ENCODE peak calls at places on chromosome 17, in eight cellular contexts. One of them, this sample, is unnamed.

GRCh38 chr17:64154321-64155089 is 24.6 kb upstream of the ERN1 start:
- DNase-seq in cardiac fibroblast: no peak
- DNase-seq in mammary epithelial cell: no peak
- DNase-seq in ovary: no peak
- DNase-seq in A673: no peak
- DNase-seq in foreskin fibroblast: no peak
- DNase-seq in breast epithelium: no peak
- DNase-seq in neural progenitor cell: peak; percentile 29
- DNase-seq in this sample: no peak

GRCh38 chr17:10305336-10306096 is 67.3 kb downstream of the MYH13 start:
- DNase-seq in cardiac fibroblast: no peak
- DNase-seq in mammary epithelial cell: no peak
- DNase-seq in ovary: no peak
- DNase-seq in A673: no peak
- DNase-seq in foreskin fibroblast: no peak
- DNase-seq in breast epithelium: no peak
- DNase-seq in neural progenitor cell: no peak
- DNase-seq in this sample: no peak

GRCh38 chr17:9389116-9389515 is 186.5 kb downstream of the STX8 start:
- DNase-seq in cardiac fibroblast: peak; percentile 95
- DNase-seq in mammary epithelial cell: peak; percentile 98
- DNase-seq in ovary: no peak
- DNase-seq in A673: peak; percentile 27
- DNase-seq in foreskin fibroblast: peak; percentile 70
- DNase-seq in breast epithelium: no peak
- DNase-seq in neural progenitor cell: no peak
- DNase-seq in this sample: no peak

GRCh38 chr17:8552582-8553320 is 77.8 kb downstream of the MYH10 start:
- DNase-seq in cardiac fibroblast: peak; percentile 77
- DNase-seq in mammary epithelial cell: peak; percentile 90
- DNase-seq in ovary: no peak
- DNase-seq in A673: no peak
- DNase-seq in foreskin fibroblast: peak; percentile 48
- DNase-seq in breast epithelium: no peak
- DNase-seq in neural progenitor cell: no peak
- DNase-seq in this sample: no peak

GRCh38 chr17:7884581-7885356 is 3.8 kb upstream of the CHD3 start:
- DNase-seq in cardiac fibroblast: no peak
- DNase-seq in mammary epithelial cell: no peak
- DNase-seq in ovary: peak; percentile 39
- DNase-seq in A673: peak; percentile 15
- DNase-seq in foreskin fibroblast: no peak
- DNase-seq in breast epithelium: no peak
- DNase-seq in neural progenitor cell: peak; percentile 48
- DNase-seq in this sample: no peak

GRCh38 chr17:64707077-64707591 is 45.0 kb upstream of the SMURF2 start:
- DNase-seq in cardiac fibroblast: peak; percentile 100
- DNase-seq in mammary epithelial cell: peak; percentile 100
- DNase-seq in ovary: peak; percentile 78
- DNase-seq in A673: peak; percentile 91
- DNase-seq in foreskin fibroblast: peak; percentile 100
- DNase-seq in breast epithelium: peak; percentile 77
- DNase-seq in neural progenitor cell: no peak
- DNase-seq in this sample: peak; percentile 91

GRCh38 chr17:2082003-2082862 is 27.3 kb downstream of the HIC1 start:
- DNase-seq in cardiac fibroblast: peak; percentile 42
- DNase-seq in mammary epithelial cell: no peak
- DNase-seq in ovary: no peak
- DNase-seq in A673: no peak
- DNase-seq in foreskin fibroblast: no peak
- DNase-seq in breast epithelium: no peak
- DNase-seq in neural progenitor cell: no peak
- DNase-seq in this sample: peak; percentile 20

GRCh38 chr17:38735161-38735997 is 5.2 kb downstream of the CISD3 start:
- DNase-seq in cardiac fibroblast: peak; percentile 46
- DNase-seq in mammary epithelial cell: no peak
- DNase-seq in ovary: no peak
- DNase-seq in A673: peak; percentile 52
- DNase-seq in foreskin fibroblast: no peak
- DNase-seq in breast epithelium: no peak
- DNase-seq in neural progenitor cell: peak; percentile 82
- DNase-seq in this sample: peak; percentile 74

GRCh38 chr17:3558603-3559269 is 1.1 kb upstream of the TRPV3 start:
- DNase-seq in cardiac fibroblast: peak; percentile 82
- DNase-seq in mammary epithelial cell: peak; percentile 98
- DNase-seq in ovary: no peak
- DNase-seq in A673: no peak
- DNase-seq in foreskin fibroblast: no peak
- DNase-seq in breast epithelium: peak; percentile 63
- DNase-seq in neural progenitor cell: no peak
- DNase-seq in this sample: no peak

GRCh38 chr17:4605826-4606225 is 21.5 kb downstream of the SMTNL2 start:
- DNase-seq in cardiac fibroblast: peak; percentile 54
- DNase-seq in mammary epithelial cell: no peak
- DNase-seq in ovary: peak; percentile 85
- DNase-seq in A673: no peak
- DNase-seq in foreskin fibroblast: no peak
- DNase-seq in breast epithelium: peak; percentile 43
- DNase-seq in neural progenitor cell: no peak
- DNase-seq in this sample: no peak

GRCh38 chr17:78557598-78558039 is 19.6 kb downstream of the DNAH17 start:
- DNase-seq in cardiac fibroblast: peak; percentile 85
- DNase-seq in mammary epithelial cell: peak; percentile 61
- DNase-seq in ovary: no peak
- DNase-seq in A673: peak; percentile 79
- DNase-seq in foreskin fibroblast: peak; percentile 11
- DNase-seq in breast epithelium: no peak
- DNase-seq in neural progenitor cell: no peak
- DNase-seq in this sample: no peak

GRCh38 chr17:32323784-32324590 is 18.0 kb downstream of the C17orf75 start:
- DNase-seq in cardiac fibroblast: peak; percentile 19
- DNase-seq in mammary epithelial cell: peak; percentile 72
- DNase-seq in ovary: no peak
- DNase-seq in A673: no peak
- DNase-seq in foreskin fibroblast: no peak
- DNase-seq in breast epithelium: peak; percentile 38
- DNase-seq in neural progenitor cell: peak; percentile 60
- DNase-seq in this sample: no peak

GRCh38 chr17:27577884-27578717 is 52.9 kb upstream of the LGALS9 start:
- DNase-seq in cardiac fibroblast: no peak
- DNase-seq in mammary epithelial cell: no peak
- DNase-seq in ovary: no peak
- DNase-seq in A673: no peak
- DNase-seq in foreskin fibroblast: no peak
- DNase-seq in breast epithelium: no peak
- DNase-seq in neural progenitor cell: no peak
- DNase-seq in this sample: no peak

DNA sequence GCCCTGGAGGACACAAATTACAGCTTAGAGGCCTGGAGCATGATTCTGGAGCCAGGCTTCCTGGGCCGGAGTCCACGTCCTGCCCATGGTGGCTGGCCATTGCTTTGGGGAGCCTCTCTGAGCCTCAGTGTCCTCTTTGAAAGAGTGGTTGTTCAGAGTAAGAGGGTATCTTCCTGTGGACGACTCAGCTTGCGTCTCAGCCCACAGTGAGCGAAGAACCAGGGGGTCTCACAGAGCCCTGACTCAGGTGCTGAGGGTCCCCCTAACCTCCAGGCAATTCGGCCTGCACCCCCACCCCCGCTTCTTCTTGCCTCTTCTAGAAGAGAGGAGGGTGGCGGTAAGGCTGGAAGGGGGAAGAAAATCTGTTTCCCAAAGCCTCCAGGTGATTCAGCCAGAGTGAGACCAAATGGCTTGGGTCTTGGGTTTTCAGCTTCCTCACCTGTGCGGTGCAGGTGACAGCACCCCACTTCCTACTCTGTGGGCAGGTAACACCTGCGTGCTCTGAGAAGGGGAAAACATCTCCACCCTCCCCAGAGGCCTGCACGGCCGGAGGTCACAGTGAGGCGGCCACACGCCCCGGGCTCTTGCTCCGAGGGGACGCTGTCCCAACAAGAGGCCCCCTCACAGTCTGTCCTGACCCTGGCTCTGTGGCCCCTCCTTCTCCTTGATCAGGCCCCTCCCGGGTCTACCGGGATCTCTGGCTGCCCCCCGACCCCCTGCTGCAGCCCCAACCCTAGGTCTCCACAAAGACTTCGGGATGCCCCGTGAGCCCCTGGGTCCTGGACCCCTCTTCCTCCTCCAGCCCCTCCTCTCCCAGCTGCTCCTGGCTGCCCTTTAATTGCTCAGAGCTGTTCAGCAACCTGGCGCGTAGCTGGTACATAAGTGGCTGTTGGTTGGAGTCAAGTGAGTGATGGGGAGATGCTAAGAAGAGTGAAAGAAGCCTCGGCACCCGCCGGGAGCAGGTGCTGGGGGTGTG is 119.2 kb downstream of the METRNL start:
- DNase-seq in cardiac fibroblast: no peak
- DNase-seq in mammary epithelial cell: no peak
- DNase-seq in ovary: no peak
- DNase-seq in A673: no peak
- DNase-seq in foreskin fibroblast: no peak
- DNase-seq in breast epithelium: peak; percentile 17
- DNase-seq in neural progenitor cell: no peak
- DNase-seq in this sample: peak; percentile 41
- H3K4me3 ChIP-seq in cardiac fibroblast: no peak overlapping the region
- H3K4me3 ChIP-seq in mammary epithelial cell: no peak overlapping the region
- H3K4me3 ChIP-seq in ovary: no peak overlapping the region
- H3K4me3 ChIP-seq in A673: no peak overlapping the region
- H3K4me3 ChIP-seq in foreskin fibroblast: no peak overlapping the region
- H3K4me3 ChIP-seq in breast epithelium: peak overlapping the region; percentile 5
- H3K4me3 ChIP-seq in neural progenitor cell: no peak overlapping the region
- H3K4me3 ChIP-seq in this sample: peak overlapping the region; percentile 38

GRCh38 chr17:68600123-68600880 is 865 bp downstream of the FAM20A start:
- DNase-seq in cardiac fibroblast: no peak
- DNase-seq in mammary epithelial cell: peak; percentile 27
- DNase-seq in ovary: peak; percentile 71
- DNase-seq in A673: no peak
- DNase-seq in foreskin fibroblast: no peak
- DNase-seq in breast epithelium: no peak
- DNase-seq in neural progenitor cell: peak; percentile 75
- DNase-seq in this sample: peak; percentile 82

GRCh38 chr17:68602267-68602644 is 1.1 kb upstream of the FAM20A start:
- DNase-seq in cardiac fibroblast: no peak
- DNase-seq in mammary epithelial cell: no peak
- DNase-seq in ovary: no peak
- DNase-seq in A673: no peak
- DNase-seq in foreskin fibroblast: no peak
- DNase-seq in breast epithelium: no peak
- DNase-seq in neural progenitor cell: no peak
- DNase-seq in this sample: no peak

GRCh38 chr17:68601565-68602266 is 549 bp upstream of the FAM20A start:
- DNase-seq in cardiac fibroblast: no peak
- DNase-seq in mammary epithelial cell: no peak
- DNase-seq in ovary: no peak
- DNase-seq in A673: no peak
- DNase-seq in foreskin fibroblast: no peak
- DNase-seq in breast epithelium: no peak
- DNase-seq in neural progenitor cell: no peak
- DNase-seq in this sample: no peak

GRCh38 chr17:68599873-68600122 is 1.4 kb downstream of the FAM20A start:
- DNase-seq in cardiac fibroblast: no peak
- DNase-seq in mammary epithelial cell: no peak
- DNase-seq in ovary: no peak
- DNase-seq in A673: no peak
- DNase-seq in foreskin fibroblast: no peak
- DNase-seq in breast epithelium: no peak
- DNase-seq in neural progenitor cell: no peak
- DNase-seq in this sample: no peak

DNA sequence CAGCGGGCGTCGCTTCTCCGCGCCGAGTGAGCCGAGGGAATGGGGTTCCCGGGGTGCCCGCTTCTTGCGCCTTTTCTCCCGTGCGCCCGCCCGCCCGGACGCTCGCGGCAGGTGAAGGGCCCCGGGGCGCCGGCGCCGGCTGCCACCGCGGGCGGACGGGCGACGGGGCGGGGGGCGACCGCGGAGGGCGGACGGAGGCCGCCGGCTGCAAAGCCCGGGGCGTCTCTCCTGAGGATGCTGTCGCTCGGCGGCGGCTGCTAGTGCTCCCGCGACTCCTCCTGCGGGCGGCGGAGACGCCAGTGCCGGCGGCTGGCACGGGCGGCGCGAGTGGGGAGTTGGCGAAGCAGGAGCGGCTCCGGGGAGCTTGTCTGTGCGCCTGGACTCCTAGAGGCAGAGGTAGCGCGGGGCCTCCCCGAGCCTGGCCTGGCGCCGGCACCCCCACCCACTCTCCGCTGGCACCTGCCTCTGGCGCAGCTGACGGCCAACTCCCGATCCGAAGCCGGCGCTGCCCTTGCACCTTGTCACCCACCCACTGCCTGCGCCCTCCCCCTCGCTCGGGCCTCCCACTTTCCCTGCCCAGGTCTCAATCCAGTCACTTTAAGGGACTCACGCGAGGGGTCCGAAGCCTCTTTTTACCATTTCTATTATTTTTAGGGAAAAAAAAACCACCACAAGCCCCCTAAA is at the start of gene FAM20A:
- DNase-seq in cardiac fibroblast: no peak
- DNase-seq in mammary epithelial cell: no peak
- DNase-seq in ovary: peak; percentile 56
- DNase-seq in A673: peak; percentile 18
- DNase-seq in foreskin fibroblast: no peak
- DNase-seq in breast epithelium: no peak
- DNase-seq in neural progenitor cell: peak; percentile 59
- DNase-seq in this sample: peak; percentile 84
- H3K4me3 ChIP-seq in cardiac fibroblast: peak within 1 kb of the TSS; percentile 40
- H3K4me3 ChIP-seq in mammary epithelial cell: peak within 1 kb of the TSS; percentile 48
- H3K4me3 ChIP-seq in ovary: peak within 1 kb of the TSS; percentile 70
- H3K4me3 ChIP-seq in A673: peak within 1 kb of the TSS; percentile 35
- H3K4me3 ChIP-seq in foreskin fibroblast: peak within 1 kb of the TSS; percentile 75
- H3K4me3 ChIP-seq in breast epithelium: peak within 1 kb of the TSS; percentile 86
- H3K4me3 ChIP-seq in neural progenitor cell: peak within 1 kb of the TSS; percentile 62
- H3K4me3 ChIP-seq in this sample: peak within 1 kb of the TSS; percentile 75

GRCh38 chr17:40532520-40533253 is 31.3 kb upstream of the TNS4 start:
- DNase-seq in cardiac fibroblast: no peak
- DNase-seq in mammary epithelial cell: no peak
- DNase-seq in ovary: no peak
- DNase-seq in A673: no peak
- DNase-seq in foreskin fibroblast: no peak
- DNase-seq in breast epithelium: no peak
- DNase-seq in neural progenitor cell: no peak
- DNase-seq in this sample: no peak
- H3K4me3 ChIP-seq in cardiac fibroblast: no peak overlapping the region
- H3K4me3 ChIP-seq in mammary epithelial cell: no peak overlapping the region
- H3K4me3 ChIP-seq in ovary: no peak overlapping the region
- H3K4me3 ChIP-seq in A673: no peak overlapping the region
- H3K4me3 ChIP-seq in foreskin fibroblast: no peak overlapping the region
- H3K4me3 ChIP-seq in breast epithelium: no peak overlapping the region
- H3K4me3 ChIP-seq in neural progenitor cell: no peak overlapping the region
- H3K4me3 ChIP-seq in this sample: no peak overlapping the region

DNA sequence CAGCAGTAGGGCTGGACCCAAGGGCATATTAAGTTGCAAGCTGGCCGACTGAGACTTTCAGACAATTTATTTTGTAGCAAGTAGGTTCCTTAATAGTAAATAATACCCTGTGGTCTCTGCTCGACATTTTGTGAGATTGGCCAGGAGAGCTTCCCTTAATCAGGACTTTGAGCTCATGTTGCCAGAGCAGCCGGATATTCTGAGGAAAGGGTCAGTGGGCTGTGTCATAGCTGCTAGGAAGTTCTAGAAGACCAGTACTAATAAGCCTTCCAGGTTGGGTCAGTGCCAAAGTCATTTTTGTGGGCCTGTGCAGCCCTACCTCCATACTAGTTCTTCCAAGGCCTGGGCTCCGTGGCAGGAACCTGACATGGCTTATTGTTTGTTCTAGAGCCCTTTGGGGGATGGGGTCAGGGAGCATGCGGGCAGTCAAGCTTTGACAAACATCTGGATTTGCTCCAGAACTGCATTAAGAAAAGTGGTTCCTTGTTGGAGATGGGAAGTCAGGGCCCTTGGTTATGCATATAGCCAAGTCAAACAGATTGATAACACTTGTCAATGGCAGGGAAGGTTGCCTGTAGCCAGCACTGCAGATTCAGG is 7.5 kb downstream of the ALKBH5 start:
- DNase-seq in cardiac fibroblast: peak; percentile 20
- DNase-seq in mammary epithelial cell: no peak
- DNase-seq in ovary: no peak
- DNase-seq in A673: no peak
- DNase-seq in foreskin fibroblast: no peak
- DNase-seq in breast epithelium: no peak
- DNase-seq in neural progenitor cell: no peak
- DNase-seq in this sample: no peak
- H3K4me3 ChIP-seq in cardiac fibroblast: no peak overlapping the region
- H3K4me3 ChIP-seq in mammary epithelial cell: no peak overlapping the region
- H3K4me3 ChIP-seq in ovary: no peak overlapping the region
- H3K4me3 ChIP-seq in A673: no peak overlapping the region
- H3K4me3 ChIP-seq in foreskin fibroblast: no peak overlapping the region
- H3K4me3 ChIP-seq in breast epithelium: no peak overlapping the region
- H3K4me3 ChIP-seq in neural progenitor cell: no peak overlapping the region
- H3K4me3 ChIP-seq in this sample: no peak overlapping the region

This sample was measured in lower lobe of right lung.